ENCODE peak calls at places on chromosomes 7 and 10, in seven cellular contexts. R, A, Z, V, I, C and U are unnamed samples.

GRCh38 chr7:139709460-139709859 is 68.3 kb downstream of the HIPK2 start:
- DNase-seq in C (no peak), A (no peak), R (no peak), Z (no peak), V (no peak), I (no peak), U (no peak)

GRCh38 chr10:4270116-4270515 is 485.1 kb upstream of the KLF6 start:
- DNase-seq in C (peak; percentile 48), V (no peak), Z (no peak), I (no peak), A (no peak), R (no peak), U (no peak)

GRCh38 chr7:129665013-129665401 is 53.5 kb downstream of the NRF1 start:
- DNase-seq in A (no peak), V (no peak), Z (no peak), C (peak; percentile 96), I (no peak), R (no peak), U (no peak)

GRCh38 chr10:109281347-109281746 is 642.0 kb downstream of the XPNPEP1 start:
- DNase-seq in V (no peak), C (no peak), R (no peak), I (no peak), Z (no peak), A (no peak), U (no peak)

GRCh38 chr7:143205560-143206293 is 16.1 kb upstream of the TAS2R40 start:
- DNase-seq in A (peak; percentile 23), V (no peak), C (peak; percentile 43), R (no peak), I (no peak), Z (no peak), U (no peak)

GRCh38 chr7:137967143-137968018 is 34.5 kb downstream of the CREB3L2 start:
- DNase-seq in I (no peak), C (peak; percentile 40), R (no peak), V (no peak), Z (no peak), A (no peak), U (no peak)

GRCh38 chr10:34721201-34721840 is 93.8 kb downstream of the PARD3 start:
- DNase-seq in C (peak; percentile 65), A (no peak), R (no peak), V (no peak), I (no peak), Z (no peak), U (no peak)

GRCh38 chr7:11760372-11760771 is 71.6 kb downstream of the THSD7A start:
- DNase-seq in I (no peak), Z (no peak), A (no peak), V (peak; percentile 90), R (peak; percentile 93), C (peak; percentile 92), U (peak; percentile 81)

GRCh38 chr7:16433568-16434122 is 12.3 kb upstream of the CRPPA start:
- DNase-seq in C (no peak), A (no peak), R (no peak), I (no peak), Z (no peak), V (no peak), U (no peak)

GRCh38 chr10:93039721-93040120 is 20.9 kb upstream of the CYP26C1 start:
- DNase-seq in C (no peak), I (no peak), R (no peak), Z (no peak), V (no peak), A (peak; percentile 67), U (peak; percentile 4)

GRCh38 chr10:114346176-114347031 is 57.9 kb downstream of the AFAP1L2 start:
- DNase-seq in C (no peak), I (no peak), R (peak; percentile 0), A (no peak), V (no peak), Z (peak; percentile 51), U (no peak)